ENCODE peak calls at places on chromosome 7, in four cellular contexts. N is A549, T is HepG2, L is K562. U is an unnamed sample.

GRCh38 chr7:99860281-99861127 is 16.3 kb downstream of the OR2AE1 start:
- DNase-seq in N (peak), T (peak), L (no peak), U (no peak)

GRCh38 chr7:43824963-43825362 is 44.4 kb downstream of the MRPS24 start:
- DNase-seq in N (no peak), T (no peak), L (no peak), U (no peak)

GRCh38 chr7:148625342-148625741 is 34.8 kb downstream of the C7orf33 start:
- DNase-seq in N (no peak), T (no peak), L (no peak), U (no peak)

GRCh38 chr7:43944286-43944685 is 18.1 kb downstream of the UBE2D4 start:
- DNase-seq in N (no peak), T (no peak), L (no peak), U (no peak)

GRCh38 chr7:8443871-8444756 is 10.7 kb downstream of the NXPH1 start:
- DNase-seq in N (peak), T (no peak), L (no peak), U (peak)

GRCh38 chr7:73918926-73919693 is 58.2 kb downstream of the TMEM270 start:
- DNase-seq in N (no peak), T (no peak), L (no peak), U (peak)

GRCh38 chr7:380724-381210 is 90.8 kb downstream of the FOXL3 start:
- DNase-seq in N (no peak), T (no peak), L (no peak), U (no peak)

GRCh38 chr7:39614299-39614698 is 9.1 kb upstream of the RALA start:
- DNase-seq in N (no peak), T (no peak), L (peak), U (no peak)

GRCh38 chr7:36746347-36746746 is 22.1 kb upstream of the AOAH start:
- DNase-seq in N (peak), T (no peak), L (no peak), U (no peak)

GRCh38 chr7:100827330-100828226 is at the start of gene EPHB4:
- DNase-seq in N (peak), T (peak), L (peak), U (peak)

GRCh38 chr7:137916980-137917645 is 70.3 kb upstream of the DGKI start:
- DNase-seq in N (no peak), T (no peak), L (no peak), U (no peak)

GRCh38 chr7:10708447-10708846 is 265.2 kb upstream of the PHF14 start:
- DNase-seq in N (peak), T (peak), L (peak), U (peak)

GRCh38 chr7:93897680-93898079 is 7.1 kb upstream of the TFPI2 start:
- DNase-seq in N (peak), T (no peak), L (no peak), U (no peak)

GRCh38 chr7:93906267-93906666 is at the start of gene GNGT1:
- DNase-seq in N (no peak), T (no peak), L (no peak), U (no peak)

DNA sequence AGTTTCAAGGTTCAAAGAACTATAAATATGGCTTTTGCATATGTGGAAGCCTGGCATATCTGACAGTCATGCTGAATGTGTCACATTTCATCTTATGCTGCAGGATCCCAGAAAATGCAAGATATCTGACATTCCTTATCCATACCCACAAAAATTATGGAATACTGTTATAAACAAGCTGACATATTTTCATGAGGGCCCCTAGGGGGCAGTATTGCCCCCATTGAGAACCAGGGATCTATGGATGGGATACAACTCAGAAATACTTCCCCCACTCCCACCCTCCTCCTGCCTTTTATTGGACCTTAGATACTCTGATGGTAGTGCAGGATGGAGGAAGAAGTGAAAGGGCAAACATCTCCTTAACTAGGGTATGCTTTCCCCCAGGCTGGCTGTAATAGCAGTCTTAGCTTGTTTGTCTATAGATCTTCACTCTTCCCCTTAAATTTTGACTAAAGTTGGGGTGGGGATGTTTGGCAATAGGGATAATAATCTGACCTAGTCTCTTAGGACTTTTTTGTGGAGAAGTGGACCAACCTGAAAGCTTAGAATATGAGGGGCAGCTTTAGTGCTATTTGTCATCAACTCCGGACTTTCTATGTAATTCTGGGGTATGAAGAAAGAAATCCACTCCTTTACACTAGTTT is 3.5 kb upstream of the GNGT1 start:
- DNase-seq in N (peak), T (peak), L (peak), U (no peak)
- TF ChIP-seq CTCF in N (peak), T (peak), L (peak), U (peak)

DNA sequence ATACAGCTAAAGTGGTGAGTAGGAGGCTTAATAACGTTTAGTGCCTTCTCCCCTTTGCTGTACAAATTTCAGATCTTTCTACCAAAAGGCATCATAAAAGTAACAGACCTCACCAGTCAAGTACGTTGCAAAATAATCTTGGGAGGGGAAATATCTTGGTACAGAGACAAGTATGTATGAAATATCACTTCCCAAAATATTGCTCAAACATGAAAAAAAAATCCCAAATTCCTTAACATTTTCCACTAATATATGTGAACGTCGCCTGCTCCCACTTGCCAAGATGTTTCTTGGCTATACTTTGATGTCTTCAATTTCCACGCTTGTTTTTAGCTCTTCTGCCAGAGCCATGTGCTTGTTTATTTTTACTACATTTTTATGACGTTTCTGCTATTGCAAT is 223.5 kb downstream of the PLXNA4 start:
- DNase-seq in N (no peak), T (no peak), L (no peak), U (no peak)
- TF ChIP-seq HMGXB4 in N (no peak), T (no peak), L (no peak), U (no peak)

GRCh38 chr7:72183835-72184234 is 228.3 kb downstream of the CALN1 start:
- DNase-seq in N (peak), T (peak), L (peak), U (peak)
- TF ChIP-seq CTCF in N (no peak), T (no peak), L (no peak), U (peak)

DNA sequence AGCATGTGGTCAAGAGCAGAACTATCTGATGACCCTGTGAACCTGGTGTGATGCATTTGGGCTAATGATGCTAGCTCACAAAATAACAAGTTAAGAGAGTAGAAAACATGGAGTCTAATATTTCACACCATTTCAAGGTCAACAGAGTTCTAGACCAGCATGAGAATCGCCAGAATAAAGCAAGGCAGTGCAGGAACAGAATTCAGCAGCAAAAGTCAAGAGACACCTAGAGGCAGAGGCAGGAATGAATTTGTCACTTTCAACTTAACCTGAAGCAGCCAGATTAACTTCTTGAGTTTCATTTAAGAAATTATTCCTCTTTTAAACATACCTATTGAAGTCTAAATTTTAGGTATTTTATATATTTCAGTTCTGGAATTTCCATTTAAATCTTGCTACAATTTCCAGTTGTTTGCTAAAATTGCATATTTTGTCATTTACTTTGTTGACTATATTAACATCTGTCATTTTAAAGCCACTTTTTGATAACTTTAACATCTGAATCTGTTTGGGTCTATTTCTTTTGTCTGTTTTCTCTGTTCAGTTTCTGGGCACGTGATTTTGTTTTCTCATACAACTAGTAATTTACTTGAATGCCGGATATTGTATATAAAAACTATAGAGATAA is 44.2 kb upstream of the PRSS58 start:
- DNase-seq in N (peak), T (no peak), L (peak), U (no peak)
- TF ChIP-seq HMGXB4 in N (no peak), T (no peak), L (no peak), U (no peak)

GRCh38 chr7:53520841-53521240 is 485.4 kb downstream of the POM121L12 start:
- DNase-seq in N (no peak), T (no peak), L (no peak), U (no peak)

GRCh38 chr7:53518319-53518718 is 482.9 kb downstream of the POM121L12 start:
- DNase-seq in N (no peak), T (no peak), L (no peak), U (no peak)

DNA sequence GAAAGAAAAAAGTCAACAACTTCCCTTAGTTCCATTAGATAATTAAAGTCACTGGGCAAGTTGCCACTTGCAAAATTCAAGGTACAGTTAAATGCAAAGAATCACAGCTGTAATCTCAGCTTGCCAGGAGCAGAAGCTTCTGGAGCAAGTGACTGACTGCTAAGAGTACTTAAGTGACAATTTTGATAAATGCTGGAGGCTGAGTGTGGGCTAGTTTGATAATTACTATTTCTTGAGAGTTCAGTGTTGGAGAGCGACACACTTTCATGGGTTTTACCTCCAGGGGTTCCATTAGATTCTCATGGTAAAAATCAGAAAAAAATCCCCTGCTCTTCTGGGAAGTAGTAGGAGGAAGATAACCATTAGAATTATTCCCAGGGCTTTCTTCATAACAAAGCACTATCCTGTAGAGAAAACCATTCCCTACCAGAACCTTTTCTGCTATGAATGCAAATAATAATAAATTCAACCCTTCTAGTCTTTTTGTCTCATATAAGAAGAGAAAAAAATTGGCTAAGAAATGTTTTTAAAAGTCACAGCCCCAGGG is 486.3 kb downstream of the POM121L12 start:
- DNase-seq in N (no peak), T (no peak), L (no peak), U (no peak)
- TF ChIP-seq CTCF in N (no peak), T (no peak), L (no peak), U (no peak)

DNA sequence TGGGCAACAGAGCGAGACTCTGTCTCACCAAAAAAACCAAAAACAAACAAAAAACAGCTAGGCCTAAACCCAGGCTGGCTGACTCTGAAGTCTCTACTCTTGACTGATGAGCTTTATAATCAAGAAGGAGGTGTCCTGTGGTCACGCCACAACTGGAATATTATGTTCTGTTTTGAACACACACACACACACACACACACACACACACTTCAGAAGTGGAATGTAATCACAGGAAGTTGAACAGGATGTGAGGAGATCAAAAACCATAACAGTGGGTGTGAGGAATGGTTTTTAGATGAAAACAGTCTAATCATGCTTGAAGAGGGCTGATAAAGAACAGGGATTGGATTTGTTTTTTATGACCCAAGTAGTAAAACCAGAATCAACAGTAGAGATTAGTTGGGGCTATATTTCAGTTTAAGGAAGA is 51.1 kb upstream of the IL6 start:
- DNase-seq in N (no peak), T (no peak), L (no peak), U (no peak)
- TF ChIP-seq HMGXB4 in N (no peak), T (no peak), L (no peak), U (no peak)

DNA sequence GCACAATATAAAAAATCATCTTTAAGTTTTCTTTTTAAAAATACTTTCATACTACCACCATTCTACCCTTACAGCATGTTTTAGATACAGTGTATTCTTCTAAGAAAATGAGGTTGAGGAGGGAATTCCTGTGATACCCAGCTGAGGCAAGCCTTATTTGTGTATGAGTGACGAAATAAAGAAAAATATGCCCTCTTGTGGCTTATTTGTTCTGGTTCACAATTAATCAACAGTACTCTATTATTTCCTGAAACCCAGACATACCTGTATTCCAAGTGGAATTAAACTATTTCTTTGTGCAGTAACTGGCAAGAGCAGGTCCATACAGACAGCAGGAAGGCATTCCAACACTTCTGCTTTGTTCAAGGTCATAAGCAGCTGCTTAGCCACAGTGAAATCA is 4.5 kb upstream of the SEMA3D start:
- DNase-seq in N (peak), T (no peak), L (no peak), U (no peak)
- TF ChIP-seq CTCF in N (peak), T (no peak), L (no peak), U (no peak)

GRCh38 chr7:135338151-135338550 is 104.5 kb downstream of the STRA8 start:
- DNase-seq in N (no peak), T (no peak), L (no peak), U (no peak)

GRCh38 chr7:135334830-135335543 is 101.3 kb downstream of the STRA8 start:
- DNase-seq in N (no peak), T (no peak), L (no peak), U (no peak)

GRCh38 chr7:135333946-135334345 is 100.3 kb downstream of the STRA8 start:
- DNase-seq in N (no peak), T (no peak), L (no peak), U (no peak)

GRCh38 chr7:135337506-135337905 is 103.9 kb downstream of the STRA8 start:
- DNase-seq in N (no peak), T (no peak), L (no peak), U (no peak)

GRCh38 chr7:135335628-135336139 is 102.0 kb downstream of the STRA8 start:
- DNase-seq in N (peak), T (peak), L (peak), U (peak)
- TF ChIP-seq HMGXB4 in N (no peak), T (peak), L (no peak), U (peak)

DNA sequence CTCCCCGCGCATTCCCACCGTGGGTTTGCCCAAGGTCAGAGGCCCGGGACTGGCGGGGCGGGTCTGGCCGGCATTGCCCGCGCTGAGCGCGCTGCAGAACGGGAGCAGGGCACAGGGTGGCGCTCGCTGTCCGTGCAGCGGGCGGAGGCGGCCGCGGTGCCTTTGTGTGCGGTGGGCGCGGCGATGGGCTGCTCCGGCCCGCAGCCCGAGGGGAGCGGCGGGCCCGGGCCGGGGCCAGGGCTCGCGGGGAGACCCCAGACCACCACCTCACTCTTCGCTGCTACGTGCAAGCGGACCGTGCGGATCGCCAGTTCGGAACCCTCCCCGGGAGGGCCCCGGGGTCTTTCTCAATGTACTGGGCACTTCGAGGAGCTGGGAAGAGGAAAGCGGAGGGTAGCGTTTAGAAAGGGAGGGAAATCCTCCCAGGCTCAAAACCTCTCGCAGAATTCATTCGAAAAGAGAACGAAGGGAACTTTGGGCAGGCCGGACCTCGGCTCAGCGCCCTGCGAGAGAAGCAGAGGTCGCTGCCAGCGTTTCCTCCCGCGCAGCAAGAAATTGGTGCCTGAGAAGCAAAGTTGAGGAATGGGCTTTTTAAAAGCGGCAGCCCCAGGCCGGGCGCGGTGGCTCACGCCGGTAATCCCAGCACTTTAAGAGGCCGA is 8.5 kb downstream of the SP8 start:
- DNase-seq in N (peak), T (no peak), L (peak), U (peak)
- TF ChIP-seq CTCF in N (peak), T (peak), L (peak), U (peak)